ENCODE peak calls at places on chromosomes 7 and 10, in eight cellular contexts. H is uterus, N is epithelial cell of esophagus, P is brain microvascular endothelial cell, J is BJ, S is PC-9, V is keratinocyte, B is body of pancreas. Z is an unnamed sample.

GRCh38 chr10:102627446-102628293 is 16.6 kb upstream of the TRIM8 start:
- DNase-seq in H (peak), N (peak), P (peak), J (no peak), S (no peak), V (no peak), B (peak), Z (no peak)

GRCh38 chr7:122145937-122146336 is 1.9 kb upstream of the AASS start:
- DNase-seq in H (no peak), N (no peak), P (no peak), J (no peak), S (no peak), V (no peak), B (no peak), Z (no peak)

GRCh38 chr7:134435161-134435920 is 23.6 kb downstream of the AKR1B1 start:
- DNase-seq in H (no peak), N (peak), P (peak), J (no peak), S (peak), V (no peak), B (no peak), Z (no peak)

GRCh38 chr10:33241351-33241750 is 93.1 kb downstream of the NRP1 start:
- DNase-seq in H (no peak), N (no peak), P (no peak), J (no peak), S (no peak), V (no peak), B (no peak), Z (no peak)

GRCh38 chr10:95209509-95210127 is 15.6 kb downstream of the ACSM6 start:
- DNase-seq in H (no peak), N (no peak), P (no peak), J (no peak), S (no peak), V (no peak), B (no peak), Z (no peak)

GRCh38 chr10:103584216-103585010 is 90.9 kb downstream of the NEURL1 start:
- DNase-seq in H (no peak), N (peak), P (no peak), J (no peak), S (no peak), V (no peak), B (no peak), Z (no peak)

GRCh38 chr10:88851706-88852105 is at the start of gene ANKRD22:
- DNase-seq in H (no peak), N (peak), P (peak), J (no peak), S (peak), V (peak), B (peak), Z (no peak)

GRCh38 chr7:134845461-134845860 is 66.0 kb downstream of the CALD1 start:
- DNase-seq in H (no peak), N (peak), P (no peak), J (no peak), S (no peak), V (peak), B (no peak), Z (no peak)

GRCh38 chr7:136391371-136391770 is 414.2 kb upstream of the MTPN start:
- DNase-seq in H (no peak), N (no peak), P (no peak), J (no peak), S (no peak), V (no peak), B (no peak), Z (no peak)

GRCh38 chr10:49289480-49289879 is 9.5 kb upstream of the C10orf71 start:
- DNase-seq in H (no peak), N (no peak), P (no peak), J (no peak), S (no peak), V (no peak), B (no peak), Z (no peak)

GRCh38 chr10:5655003-5655600 is 11.3 kb downstream of the ASB13 start:
- DNase-seq in H (no peak), N (no peak), P (no peak), J (no peak), S (no peak), V (no peak), B (no peak), Z (no peak)

GRCh38 chr7:37357277-37357996 is 91.2 kb downstream of the ELMO1 start:
- DNase-seq in H (no peak), N (no peak), P (no peak), J (no peak), S (no peak), V (no peak), B (no peak), Z (no peak)

GRCh38 chr7:102063736-102064135 is 222.9 kb upstream of the SH2B2 start:
- DNase-seq in H (no peak), N (peak), P (peak), J (peak), S (peak), V (peak), B (no peak), Z (no peak)

GRCh38 chr10:58209669-58210068 is 58.0 kb downstream of the IPMK start:
- DNase-seq in H (no peak), N (no peak), P (peak), J (no peak), S (no peak), V (no peak), B (no peak), Z (no peak)

GRCh38 chr7:125641884-125642283 is 712.3 kb upstream of the POT1 start:
- DNase-seq in H (no peak), N (no peak), P (no peak), J (no peak), S (no peak), V (no peak), B (no peak), Z (no peak)

GRCh38 chr10:35470535-35470934 is 134.2 kb downstream of the CCNY start:
- DNase-seq in H (no peak), N (no peak), P (peak), J (no peak), S (no peak), V (no peak), B (no peak), Z (no peak)

GRCh38 chr7:158684329-158684728 is 20.3 kb downstream of the NCAPG2 start:
- DNase-seq in H (no peak), N (no peak), P (no peak), J (peak), S (no peak), V (no peak), B (no peak), Z (no peak)

GRCh38 chr7:66265566-66265965 is 60.4 kb downstream of the TPST1 start:
- DNase-seq in H (no peak), N (peak), P (no peak), J (no peak), S (no peak), V (no peak), B (no peak), Z (no peak)

GRCh38 chr7:36315309-36315948 is 74.2 kb upstream of the ANLN start:
- DNase-seq in H (no peak), N (no peak), P (no peak), J (no peak), S (no peak), V (no peak), B (no peak), Z (no peak)

GRCh38 chr7:83475403-83475802 is 173.5 kb downstream of the SEMA3E start:
- DNase-seq in H (no peak), N (no peak), P (no peak), J (no peak), S (no peak), V (no peak), B (no peak), Z (no peak)

GRCh38 chr10:3735175-3735574 is 49.8 kb downstream of the KLF6 start:
- DNase-seq in H (no peak), N (no peak), P (no peak), J (no peak), S (no peak), V (no peak), B (no peak), Z (no peak)

GRCh38 chr7:126535176-126535575 is 717.6 kb downstream of the GRM8 start:
- DNase-seq in H (no peak), N (no peak), P (no peak), J (no peak), S (no peak), V (no peak), B (no peak), Z (no peak)

GRCh38 chr10:52400564-52400963 is 86.5 kb downstream of the DKK1 start:
- DNase-seq in H (no peak), N (peak), P (peak), J (no peak), S (no peak), V (no peak), B (no peak), Z (no peak)

GRCh38 chr7:87370660-87371180 is 25.3 kb downstream of the CROT start:
- DNase-seq in H (no peak), N (peak), P (peak), J (no peak), S (no peak), V (no peak), B (no peak), Z (peak)

GRCh38 chr7:31121641-31122040 is 69.5 kb downstream of the ADCYAP1R1 start:
- DNase-seq in H (no peak), N (no peak), P (no peak), J (no peak), S (no peak), V (no peak), B (no peak), Z (no peak)

GRCh38 chr10:113283189-113283588 is 269.7 kb upstream of the HABP2 start:
- DNase-seq in H (no peak), N (no peak), P (no peak), J (no peak), S (no peak), V (no peak), B (no peak), Z (no peak)

GRCh38 chr7:17608114-17608833 is 309.8 kb downstream of the AHR start:
- DNase-seq in H (no peak), N (peak), P (peak), J (peak), S (no peak), V (no peak), B (no peak), Z (no peak)

GRCh38 chr10:86964847-86965190 is 3.5 kb upstream of the ADIRF start:
- DNase-seq in H (no peak), N (no peak), P (no peak), J (no peak), S (no peak), V (no peak), B (no peak), Z (no peak)

GRCh38 chr10:51530540-51530939 is 168.9 kb downstream of the CSTF2T start:
- DNase-seq in H (no peak), N (no peak), P (no peak), J (no peak), S (no peak), V (no peak), B (no peak), Z (no peak)

GRCh38 chr7:39952378-39952777 is 2.3 kb downstream of the CDK13 start:
- DNase-seq in H (no peak), N (peak), P (no peak), J (no peak), S (no peak), V (no peak), B (no peak), Z (no peak)

GRCh38 chr10:63416376-63416775 is 49.4 kb downstream of the JMJD1C start:
- DNase-seq in H (no peak), N (no peak), P (no peak), J (no peak), S (no peak), V (no peak), B (no peak), Z (no peak)

GRCh38 chr10:14838582-14839304 is 637 bp downstream of the HSPA14 start:
- DNase-seq in H (peak), N (peak), P (peak), J (no peak), S (peak), V (no peak), B (peak), Z (no peak)

GRCh38 chr10:124573726-124574455 is 112.3 kb downstream of the LHPP start:
- DNase-seq in H (no peak), N (no peak), P (no peak), J (no peak), S (no peak), V (no peak), B (no peak), Z (no peak)

GRCh38 chr10:125584954-125585353 is 98.0 kb downstream of the TEX36 start:
- DNase-seq in H (no peak), N (peak), P (no peak), J (no peak), S (peak), V (no peak), B (no peak), Z (no peak)

GRCh38 chr10:71970331-71970730 is 6.1 kb downstream of the CHST3 start:
- DNase-seq in H (no peak), N (peak), P (no peak), J (no peak), S (peak), V (no peak), B (no peak), Z (no peak)

GRCh38 chr10:78524342-78524741 is 490.7 kb downstream of the RPS24 start:
- DNase-seq in H (peak), N (no peak), P (no peak), J (no peak), S (no peak), V (no peak), B (no peak), Z (no peak)

GRCh38 chr7:50159154-50159553 is 66.1 kb upstream of the ZPBP start:
- DNase-seq in H (no peak), N (no peak), P (no peak), J (no peak), S (no peak), V (no peak), B (no peak), Z (no peak)

GRCh38 chr7:76507723-76508406 is 2.5 kb upstream of the UPK3B start:
- DNase-seq in H (no peak), N (peak), P (no peak), J (no peak), S (no peak), V (no peak), B (no peak), Z (no peak)

GRCh38 chr10:66931949-66932343 is 6.1 kb downstream of the LRRTM3 start:
- DNase-seq in H (no peak), N (no peak), P (no peak), J (no peak), S (no peak), V (no peak), B (no peak), Z (no peak)

DNA sequence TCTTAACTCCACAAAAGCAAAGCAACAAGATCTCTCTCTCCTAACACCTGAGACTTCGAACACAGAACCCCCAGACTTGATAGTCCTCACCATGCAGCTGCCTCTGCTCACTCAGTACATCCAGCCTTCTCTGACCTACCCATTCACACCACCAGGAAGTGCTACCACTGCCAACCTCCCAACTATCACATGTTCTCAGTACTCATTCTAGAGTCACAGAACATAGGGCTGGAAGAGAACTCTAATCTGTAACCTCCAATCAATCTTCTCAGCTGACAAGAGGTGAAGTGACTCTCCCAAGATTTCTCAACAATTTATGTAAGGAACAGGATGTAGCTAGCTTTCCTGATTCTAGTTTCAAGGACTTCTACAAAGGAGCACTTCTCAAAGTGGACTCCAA is 3.8 kb downstream of the NUDCD3 start:
- DNase-seq in H (no peak), N (peak), P (no peak), J (no peak), S (no peak), V (peak), B (peak), Z (no peak)
- TF ChIP-seq CTCF in H (no peak), N (peak), P (peak), J (no peak), S (no peak), V (peak), B (peak), Z (no peak)

GRCh38 chr7:25963733-25964132 is 188.3 kb upstream of the NFE2L3 start:
- DNase-seq in H (no peak), N (no peak), P (no peak), J (no peak), S (no peak), V (no peak), B (peak), Z (no peak)
- H3K4me3 ChIP-seq in H (no peak), N (no peak), P (no peak), J (no peak), S (no peak), V (no peak), B (no peak), Z (no peak)

DNA sequence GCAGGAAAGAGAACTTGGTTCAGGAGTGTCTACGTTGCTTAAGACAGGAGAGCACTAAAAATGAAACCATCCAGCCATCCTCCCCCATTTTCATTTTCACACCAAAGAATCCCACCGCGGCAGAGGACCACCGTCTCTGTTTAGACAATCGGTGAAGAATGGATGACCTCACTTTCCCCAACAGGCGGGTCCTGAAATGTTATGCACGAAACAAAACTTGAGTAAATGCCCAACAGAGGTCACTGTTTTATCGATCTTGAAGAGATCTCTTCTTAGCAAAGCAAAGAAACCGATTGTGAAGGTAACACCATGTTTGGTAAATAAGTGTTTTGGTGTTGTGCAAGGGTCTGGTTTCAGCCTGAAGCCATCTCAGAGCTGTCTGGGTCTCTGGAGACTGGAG is 1.4 kb upstream of the IL6 start:
- DNase-seq in H (no peak), N (no peak), P (peak), J (no peak), S (no peak), V (no peak), B (no peak), Z (no peak)
- TF ChIP-seq CTCF in H (no peak), N (no peak), P (peak), J (no peak), S (no peak), V (no peak), B (no peak), Z (no peak)

GRCh38 chr10:132443605-132443997 is 46.6 kb downstream of the PWWP2B start:
- DNase-seq in H (peak), N (peak), P (peak), J (no peak), S (no peak), V (no peak), B (no peak), Z (no peak)

GRCh38 chr10:132445516-132446194 is 48.7 kb downstream of the PWWP2B start:
- DNase-seq in H (no peak), N (no peak), P (no peak), J (no peak), S (no peak), V (no peak), B (no peak), Z (no peak)

GRCh38 chr10:132443998-132444876 is 47.2 kb downstream of the PWWP2B start:
- DNase-seq in H (peak), N (no peak), P (no peak), J (no peak), S (no peak), V (no peak), B (no peak), Z (no peak)

GRCh38 chr10:132446195-132446581 is 49.2 kb downstream of the PWWP2B start:
- DNase-seq in H (no peak), N (no peak), P (no peak), J (no peak), S (no peak), V (no peak), B (no peak), Z (no peak)

DNA sequence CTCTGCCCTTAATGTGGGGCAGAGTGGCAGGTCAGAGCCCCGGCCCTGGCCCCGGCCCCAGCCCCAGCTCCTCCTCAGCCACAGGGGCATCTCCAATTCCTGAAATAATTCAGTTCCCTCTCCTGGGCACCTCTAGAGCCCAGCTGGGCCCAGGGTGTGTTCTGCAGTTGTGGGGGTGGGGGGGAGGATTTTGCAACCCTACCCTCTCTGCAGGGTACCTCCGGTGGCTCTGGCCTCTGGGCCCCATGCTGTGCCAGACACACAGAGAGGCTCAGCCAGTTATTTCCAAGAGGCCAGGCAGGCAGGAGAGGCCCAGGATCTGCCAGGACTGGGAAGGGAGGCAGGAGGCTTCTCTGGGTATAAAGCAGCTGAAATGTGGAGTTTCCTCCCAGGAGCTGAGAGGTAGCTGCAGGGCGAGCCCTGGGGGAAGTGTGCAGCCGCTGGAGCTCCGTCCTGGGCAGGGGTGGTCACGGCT is 47.9 kb downstream of the PWWP2B start:
- DNase-seq in H (no peak), N (no peak), P (no peak), J (no peak), S (no peak), V (no peak), B (no peak), Z (no peak)
- H3K4me3 ChIP-seq in H (no peak), N (no peak), P (no peak), J (no peak), S (no peak), V (no peak), B (no peak), Z (no peak)

GRCh38 chr7:120981888-120982615 is 6.5 kb upstream of the CPED1 start:
- DNase-seq in H (no peak), N (peak), P (peak), J (no peak), S (no peak), V (no peak), B (no peak), Z (no peak)
- TF ChIP-seq CTCF in H (no peak), N (no peak), P (peak), J (no peak), S (no peak), V (no peak), B (no peak), Z (no peak)

GRCh38 chr10:133297504-133297903 is 11.2 kb downstream of the TUBGCP2 start:
- DNase-seq in H (no peak), N (no peak), P (no peak), J (no peak), S (no peak), V (no peak), B (no peak), Z (no peak)
- H3K4me3 ChIP-seq in H (no peak), N (no peak), P (no peak), J (no peak), S (no peak), V (no peak), B (no peak), Z (no peak)

DNA sequence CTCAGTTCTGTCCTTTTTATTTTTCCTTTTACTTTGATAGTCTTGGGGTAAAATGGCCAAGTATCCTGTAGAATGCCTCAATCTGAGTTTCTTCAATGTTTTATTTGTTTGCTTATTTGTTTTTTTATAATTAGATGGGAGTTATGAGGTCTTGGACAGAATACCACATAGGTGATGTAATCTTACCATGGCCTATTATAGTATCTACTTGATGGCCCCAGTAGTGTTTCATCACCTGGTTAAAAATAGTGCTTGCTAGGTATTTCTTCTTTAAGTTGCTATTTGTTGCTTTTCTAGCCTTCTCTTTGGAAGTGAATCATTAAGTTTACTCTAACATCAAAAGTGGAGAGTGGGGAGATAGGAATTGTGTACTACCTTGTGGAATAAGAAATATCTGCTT is 1020.0 kb upstream of the KCND2 start:
- DNase-seq in H (no peak), N (no peak), P (no peak), J (no peak), S (no peak), V (no peak), B (no peak), Z (no peak)
- TF ChIP-seq CTCF in H (no peak), N (no peak), P (no peak), J (no peak), S (no peak), V (no peak), B (no peak), Z (no peak)

Z was measured in AG04449.